ENCODE peak calls at places on chromosomes 2 and 18, in four cellular contexts. A is amygdala, F is brain microvascular endothelial cell, H is MM.1S. P is an unnamed sample.

GRCh38 chr2:20642026-20642971 is 8.6 kb downstream of the HS1BP3 start:
- DNase-seq in A (peak; percentile 85), F (peak; percentile 74), H (peak; percentile 72), P (peak; percentile 20)

GRCh38 chr2:66691199-66691975 is 256.5 kb downstream of the MEIS1 start:
- DNase-seq in H (no peak), F (no peak), A (no peak), P (no peak)

GRCh38 chr18:24917767-24918166 is 434.2 kb downstream of the ZNF521 start:
- DNase-seq in A (no peak), F (no peak), H (no peak), P (no peak)

GRCh38 chr2:172859821-172860707 is 124.4 kb downstream of the RAPGEF4 start:
- DNase-seq in A (peak; percentile 48), H (no peak), F (no peak), P (peak; percentile 56)

GRCh38 chr2:105179469-105180372 is 61.8 kb upstream of the GPR45 start:
- DNase-seq in F (peak; percentile 78), A (peak; percentile 68), H (no peak), P (no peak)

GRCh38 chr2:11362781-11363099 is 18.3 kb upstream of the ROCK2 start:
- DNase-seq in F (no peak), H (no peak), A (no peak), P (no peak)

GRCh38 chr2:113079123-113079522 is 11.4 kb downstream of the IL1F10 start:
- DNase-seq in F (no peak), A (no peak), H (no peak), P (no peak)

GRCh38 chr2:228642861-228643260 is 461.4 kb upstream of the SPHKAP start:
- DNase-seq in F (no peak), A (no peak), H (no peak), P (no peak)

GRCh38 chr18:63318882-63319382 is 637 bp downstream of the BCL2 start:
- DNase-seq in A (no peak), H (peak; percentile 26), F (no peak), P (no peak)